ENCODE peak calls at places on chromosomes 3 and 15, in five cellular contexts. One of them, this sample, is unnamed.

GRCh38 chr3:73745429-73746247 is 120.9 kb upstream of the PDZRN3 start:
- DNase-seq in adrenal gland: no peak
- DNase-seq in C1 segment of cervical spinal cord: no peak
- DNase-seq in WERI-Rb-1: no peak
- DNase-seq in nephron progenitor cell: no peak
- DNase-seq in this sample: no peak

GRCh38 chr3:16369247-16369646 is 104.2 kb downstream of the OXNAD1 start:
- DNase-seq in adrenal gland: no peak
- DNase-seq in C1 segment of cervical spinal cord: no peak
- DNase-seq in WERI-Rb-1: no peak
- DNase-seq in nephron progenitor cell: no peak
- DNase-seq in this sample: no peak

GRCh38 chr3:105014631-105015030 is 352.1 kb upstream of the ALCAM start:
- DNase-seq in adrenal gland: no peak
- DNase-seq in C1 segment of cervical spinal cord: no peak
- DNase-seq in WERI-Rb-1: no peak
- DNase-seq in nephron progenitor cell: no peak
- DNase-seq in this sample: peak; percentile 1

GRCh38 chr3:7536921-7537320 is 676.0 kb downstream of the GRM7 start:
- DNase-seq in adrenal gland: no peak
- DNase-seq in C1 segment of cervical spinal cord: no peak
- DNase-seq in WERI-Rb-1: no peak
- DNase-seq in nephron progenitor cell: no peak
- DNase-seq in this sample: no peak

GRCh38 chr15:34650177-34650576 is 66.7 kb upstream of the GOLGA8B start:
- DNase-seq in adrenal gland: no peak
- DNase-seq in C1 segment of cervical spinal cord: no peak
- DNase-seq in WERI-Rb-1: no peak
- DNase-seq in nephron progenitor cell: no peak
- DNase-seq in this sample: peak; percentile 86

GRCh38 chr15:45648521-45649200 is 13.8 kb downstream of the SQOR start:
- DNase-seq in adrenal gland: peak; percentile 58
- DNase-seq in C1 segment of cervical spinal cord: no peak
- DNase-seq in WERI-Rb-1: no peak
- DNase-seq in nephron progenitor cell: no peak
- DNase-seq in this sample: peak; percentile 70

GRCh38 chr3:30511524-30512278 is 94.7 kb upstream of the TGFBR2 start:
- DNase-seq in adrenal gland: peak; percentile 39
- DNase-seq in C1 segment of cervical spinal cord: no peak
- DNase-seq in WERI-Rb-1: no peak
- DNase-seq in nephron progenitor cell: no peak
- DNase-seq in this sample: peak; percentile 97

GRCh38 chr3:141941093-141941492 is 64.7 kb downstream of the ATP1B3 start:
- DNase-seq in adrenal gland: no peak
- DNase-seq in C1 segment of cervical spinal cord: no peak
- DNase-seq in WERI-Rb-1: no peak
- DNase-seq in nephron progenitor cell: no peak
- DNase-seq in this sample: no peak

GRCh38 chr3:57068437-57069089 is 8.1 kb downstream of the SPATA12 start:
- DNase-seq in adrenal gland: peak; percentile 76
- DNase-seq in C1 segment of cervical spinal cord: no peak
- DNase-seq in WERI-Rb-1: no peak
- DNase-seq in nephron progenitor cell: peak; percentile 27
- DNase-seq in this sample: peak; percentile 97

GRCh38 chr3:42772670-42773408 is at the start of gene CCDC13:
- DNase-seq in adrenal gland: peak; percentile 94
- DNase-seq in C1 segment of cervical spinal cord: peak; percentile 87
- DNase-seq in WERI-Rb-1: peak; percentile 92
- DNase-seq in nephron progenitor cell: peak; percentile 97
- DNase-seq in this sample: peak; percentile 89

GRCh38 chr15:89104172-89104564 is 15.9 kb downstream of the ABHD2 start:
- DNase-seq in adrenal gland: no peak
- DNase-seq in C1 segment of cervical spinal cord: no peak
- DNase-seq in WERI-Rb-1: no peak
- DNase-seq in nephron progenitor cell: no peak
- DNase-seq in this sample: peak; percentile 67

GRCh38 chr3:4597204-4597985 is 104.2 kb downstream of the ITPR1 start:
- DNase-seq in adrenal gland: no peak
- DNase-seq in C1 segment of cervical spinal cord: no peak
- DNase-seq in WERI-Rb-1: no peak
- DNase-seq in nephron progenitor cell: no peak
- DNase-seq in this sample: no peak

GRCh38 chr15:64997911-64998310 is 8.2 kb upstream of the SPG21 start:
- DNase-seq in adrenal gland: no peak
- DNase-seq in C1 segment of cervical spinal cord: no peak
- DNase-seq in WERI-Rb-1: no peak
- DNase-seq in nephron progenitor cell: no peak
- DNase-seq in this sample: no peak

GRCh38 chr15:73346735-73347312 is 21.9 kb downstream of the HCN4 start:
- DNase-seq in adrenal gland: peak; percentile 40
- DNase-seq in C1 segment of cervical spinal cord: no peak
- DNase-seq in WERI-Rb-1: no peak
- DNase-seq in nephron progenitor cell: peak; percentile 93
- DNase-seq in this sample: peak; percentile 11

GRCh38 chr3:148243609-148244008 is 454.1 kb upstream of the AGTR1 start:
- DNase-seq in adrenal gland: no peak
- DNase-seq in C1 segment of cervical spinal cord: no peak
- DNase-seq in WERI-Rb-1: no peak
- DNase-seq in nephron progenitor cell: no peak
- DNase-seq in this sample: no peak